ENCODE peak calls at places on chromosomes 1 and 21, in seven cellular contexts. One of them, this sample, is unnamed. For H3K27me3, the result is how much of the 10 kb centered on the place peaks cover.

GRCh38 chr1:44947774-44948311 is 38.6 kb downstream of the EIF2B3 start:
- DNase-seq in SK-N-SH: no peak
- DNase-seq in esophagus muscularis mucosa: no peak
- DNase-seq in prostate gland: no peak
- DNase-seq in suprapubic skin: no peak
- DNase-seq in H1: no peak
- DNase-seq in upper lobe of left lung: no peak
- DNase-seq in this sample: no peak

GRCh38 chr1:98391175-98391574 is 270.3 kb upstream of the SNX7 start:
- DNase-seq in SK-N-SH: no peak
- DNase-seq in esophagus muscularis mucosa: no peak
- DNase-seq in prostate gland: no peak
- DNase-seq in suprapubic skin: no peak
- DNase-seq in H1: no peak
- DNase-seq in upper lobe of left lung: no peak
- DNase-seq in this sample: no peak

GRCh38 chr1:43666608-43667007 is 16.7 kb downstream of the KDM4A start:
- DNase-seq in SK-N-SH: no peak
- DNase-seq in esophagus muscularis mucosa: no peak
- DNase-seq in prostate gland: peak
- DNase-seq in suprapubic skin: no peak
- DNase-seq in H1: no peak
- DNase-seq in upper lobe of left lung: no peak
- DNase-seq in this sample: no peak

GRCh38 chr1:214224605-214225354 is 56.2 kb upstream of the SMYD2 start:
- DNase-seq in SK-N-SH: no peak
- DNase-seq in esophagus muscularis mucosa: no peak
- DNase-seq in prostate gland: no peak
- DNase-seq in suprapubic skin: no peak
- DNase-seq in H1: peak
- DNase-seq in upper lobe of left lung: no peak
- DNase-seq in this sample: no peak

GRCh38 chr1:150365945-150366344 is 2.0 kb downstream of the RPRD2 start:
- DNase-seq in SK-N-SH: peak
- DNase-seq in esophagus muscularis mucosa: no peak
- DNase-seq in prostate gland: no peak
- DNase-seq in suprapubic skin: no peak
- DNase-seq in H1: no peak
- DNase-seq in upper lobe of left lung: no peak
- DNase-seq in this sample: no peak

GRCh38 chr21:26137379-26138060 is 33.0 kb downstream of the APP start:
- DNase-seq in SK-N-SH: no peak
- DNase-seq in esophagus muscularis mucosa: no peak
- DNase-seq in prostate gland: no peak
- DNase-seq in suprapubic skin: no peak
- DNase-seq in H1: no peak
- DNase-seq in upper lobe of left lung: no peak
- DNase-seq in this sample: no peak

GRCh38 chr1:152110860-152111514 is 4.3 kb downstream of the TCHH start:
- DNase-seq in SK-N-SH: no peak
- DNase-seq in esophagus muscularis mucosa: no peak
- DNase-seq in prostate gland: no peak
- DNase-seq in suprapubic skin: no peak
- DNase-seq in H1: no peak
- DNase-seq in upper lobe of left lung: peak
- DNase-seq in this sample: peak

GRCh38 chr1:180851995-180852887 is 60.5 kb upstream of the KIAA1614 start:
- DNase-seq in SK-N-SH: no peak
- DNase-seq in esophagus muscularis mucosa: no peak
- DNase-seq in prostate gland: no peak
- DNase-seq in suprapubic skin: no peak
- DNase-seq in H1: no peak
- DNase-seq in upper lobe of left lung: no peak
- DNase-seq in this sample: no peak

GRCh38 chr21:38380391-38381137 is 117.7 kb downstream of the ERG start:
- DNase-seq in SK-N-SH: peak
- DNase-seq in esophagus muscularis mucosa: no peak
- DNase-seq in prostate gland: no peak
- DNase-seq in suprapubic skin: no peak
- DNase-seq in H1: no peak
- DNase-seq in upper lobe of left lung: no peak
- DNase-seq in this sample: no peak

GRCh38 chr1:212237651-212238050 is 47.6 kb upstream of the PPP2R5A start:
- DNase-seq in SK-N-SH: no peak
- DNase-seq in esophagus muscularis mucosa: no peak
- DNase-seq in prostate gland: no peak
- DNase-seq in suprapubic skin: no peak
- DNase-seq in H1: no peak
- DNase-seq in upper lobe of left lung: no peak
- DNase-seq in this sample: no peak

GRCh38 chr1:21262282-21263051 is 27.8 kb downstream of the ECE1 start:
- DNase-seq in SK-N-SH: peak
- DNase-seq in esophagus muscularis mucosa: no peak
- DNase-seq in prostate gland: peak
- DNase-seq in suprapubic skin: peak
- DNase-seq in H1: no peak
- DNase-seq in upper lobe of left lung: no peak
- DNase-seq in this sample: no peak

GRCh38 chr1:212228076-212228475 is 57.1 kb upstream of the PPP2R5A start:
- DNase-seq in SK-N-SH: no peak
- DNase-seq in esophagus muscularis mucosa: no peak
- DNase-seq in prostate gland: no peak
- DNase-seq in suprapubic skin: no peak
- DNase-seq in H1: no peak
- DNase-seq in upper lobe of left lung: no peak
- DNase-seq in this sample: no peak

GRCh38 chr1:83060216-83060615 is 938.7 kb downstream of the TTLL7 start:
- DNase-seq in SK-N-SH: no peak
- DNase-seq in esophagus muscularis mucosa: no peak
- DNase-seq in prostate gland: no peak
- DNase-seq in suprapubic skin: no peak
- DNase-seq in H1: no peak
- DNase-seq in upper lobe of left lung: no peak
- DNase-seq in this sample: no peak

GRCh38 chr1:206634365-206635079 is 814 bp upstream of the DYRK3 start:
- DNase-seq in SK-N-SH: peak
- DNase-seq in esophagus muscularis mucosa: peak
- DNase-seq in prostate gland: peak
- DNase-seq in suprapubic skin: peak
- DNase-seq in H1: no peak
- DNase-seq in upper lobe of left lung: no peak
- DNase-seq in this sample: peak

GRCh38 chr1:230797376-230798186 is 50.4 kb downstream of the CAPN9 start:
- DNase-seq in SK-N-SH: peak
- DNase-seq in esophagus muscularis mucosa: peak
- DNase-seq in prostate gland: peak
- DNase-seq in suprapubic skin: peak
- DNase-seq in H1: no peak
- DNase-seq in upper lobe of left lung: peak
- DNase-seq in this sample: peak

GRCh38 chr1:230798187-230798484 is 50.9 kb downstream of the CAPN9 start:
- DNase-seq in SK-N-SH: no peak
- DNase-seq in esophagus muscularis mucosa: no peak
- DNase-seq in prostate gland: no peak
- DNase-seq in suprapubic skin: no peak
- DNase-seq in H1: no peak
- DNase-seq in upper lobe of left lung: no peak
- DNase-seq in this sample: no peak

GRCh38 chr1:230800891-230801290 is 53.7 kb downstream of the CAPN9 start:
- DNase-seq in SK-N-SH: no peak
- DNase-seq in esophagus muscularis mucosa: peak
- DNase-seq in prostate gland: no peak
- DNase-seq in suprapubic skin: no peak
- DNase-seq in H1: no peak
- DNase-seq in upper lobe of left lung: no peak
- DNase-seq in this sample: no peak

GRCh38 chr1:230796626-230797025 is 49.4 kb downstream of the CAPN9 start:
- DNase-seq in SK-N-SH: no peak
- DNase-seq in esophagus muscularis mucosa: peak
- DNase-seq in prostate gland: no peak
- DNase-seq in suprapubic skin: no peak
- DNase-seq in H1: no peak
- DNase-seq in upper lobe of left lung: no peak
- DNase-seq in this sample: no peak

GRCh38 chr1:230798491-230798890 is 51.3 kb downstream of the CAPN9 start:
- DNase-seq in SK-N-SH: no peak
- DNase-seq in esophagus muscularis mucosa: peak
- DNase-seq in prostate gland: no peak
- DNase-seq in suprapubic skin: no peak
- DNase-seq in H1: no peak
- DNase-seq in upper lobe of left lung: no peak
- DNase-seq in this sample: no peak
- TF ChIP-seq POLR2AphosphoS5 in SK-N-SH: no peak
- TF ChIP-seq POLR2AphosphoS5 in esophagus muscularis mucosa: no peak
- TF ChIP-seq POLR2AphosphoS5 in prostate gland: no peak
- TF ChIP-seq POLR2AphosphoS5 in suprapubic skin: no peak
- TF ChIP-seq POLR2AphosphoS5 in H1: no peak
- TF ChIP-seq POLR2AphosphoS5 in upper lobe of left lung: no peak
- TF ChIP-seq POLR2AphosphoS5 in this sample: no peak

DNA sequence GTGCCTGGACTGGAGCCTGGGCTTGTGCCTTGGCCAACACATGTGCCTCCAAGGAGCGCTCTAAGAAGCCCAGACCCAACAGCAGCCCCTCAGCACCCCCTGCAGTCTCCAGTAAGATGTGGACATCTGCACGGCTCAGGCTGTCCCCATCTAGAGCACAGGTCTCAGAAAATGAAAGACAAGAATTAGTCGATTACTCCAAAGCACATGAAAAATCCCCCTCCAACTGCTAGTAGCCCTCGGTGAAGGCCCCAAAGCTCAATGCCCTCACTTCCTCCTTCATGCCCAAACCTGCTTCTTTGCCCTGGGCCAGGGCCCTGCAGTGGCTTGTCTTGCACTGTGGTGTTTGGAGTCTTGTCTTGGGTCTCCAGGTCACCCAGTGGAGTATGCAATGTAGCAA is 21.9 kb upstream of the ERO1B start:
- DNase-seq in SK-N-SH: no peak
- DNase-seq in esophagus muscularis mucosa: no peak
- DNase-seq in prostate gland: no peak
- DNase-seq in suprapubic skin: no peak
- DNase-seq in H1: no peak
- DNase-seq in upper lobe of left lung: no peak
- DNase-seq in this sample: no peak
- TF ChIP-seq CTCF in SK-N-SH: no peak
- TF ChIP-seq CTCF in esophagus muscularis mucosa: no peak
- TF ChIP-seq CTCF in prostate gland: no peak
- TF ChIP-seq CTCF in suprapubic skin: no peak
- TF ChIP-seq CTCF in H1: peak
- TF ChIP-seq CTCF in upper lobe of left lung: no peak
- TF ChIP-seq CTCF in this sample: no peak

DNA sequence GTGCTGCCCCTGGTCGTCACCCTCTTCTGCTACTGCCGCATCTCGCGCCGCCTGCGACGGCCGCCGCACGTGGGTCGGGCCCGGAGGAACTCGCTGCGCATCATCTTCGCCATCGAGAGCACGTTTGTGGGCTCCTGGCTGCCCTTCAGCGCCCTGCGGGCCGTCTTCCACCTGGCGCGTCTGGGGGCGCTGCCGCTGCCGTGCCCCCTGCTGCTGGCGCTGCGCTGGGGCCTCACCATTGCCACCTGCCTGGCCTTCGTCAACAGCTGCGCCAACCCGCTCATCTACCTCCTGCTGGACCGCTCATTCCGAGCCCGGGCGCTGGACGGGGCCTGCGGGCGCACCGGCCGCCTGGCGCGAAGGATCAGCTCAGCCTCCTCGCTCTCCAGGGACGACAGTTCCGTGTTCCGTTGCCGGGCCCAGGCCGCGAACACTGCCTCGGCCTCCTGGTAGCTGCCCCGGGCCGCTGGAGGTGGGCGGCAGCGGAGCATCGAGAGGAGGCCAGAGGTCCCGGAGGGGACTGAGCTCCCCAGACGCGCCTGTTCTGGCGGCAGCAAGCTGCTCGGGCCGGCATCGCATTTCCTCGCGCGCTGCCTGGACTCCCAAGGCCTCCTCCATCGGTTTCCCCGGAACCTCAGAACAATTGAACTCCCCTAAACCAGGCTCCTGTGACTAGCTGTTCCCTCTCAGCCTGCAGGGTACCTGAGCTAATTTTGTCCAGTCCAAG is 1.1 kb downstream of the GPR25 start:
- DNase-seq in SK-N-SH: no peak
- DNase-seq in esophagus muscularis mucosa: peak
- DNase-seq in prostate gland: no peak
- DNase-seq in suprapubic skin: no peak
- DNase-seq in H1: no peak
- DNase-seq in upper lobe of left lung: peak
- DNase-seq in this sample: no peak
- H3K27me3 ChIP-seq in SK-N-SH: under half
- H3K27me3 ChIP-seq in esophagus muscularis mucosa: under half
- H3K27me3 ChIP-seq in prostate gland: under half
- H3K27me3 ChIP-seq in suprapubic skin: half or more
- H3K27me3 ChIP-seq in H1: under half
- H3K27me3 ChIP-seq in upper lobe of left lung: under half
- H3K27me3 ChIP-seq in this sample: under half

DNA sequence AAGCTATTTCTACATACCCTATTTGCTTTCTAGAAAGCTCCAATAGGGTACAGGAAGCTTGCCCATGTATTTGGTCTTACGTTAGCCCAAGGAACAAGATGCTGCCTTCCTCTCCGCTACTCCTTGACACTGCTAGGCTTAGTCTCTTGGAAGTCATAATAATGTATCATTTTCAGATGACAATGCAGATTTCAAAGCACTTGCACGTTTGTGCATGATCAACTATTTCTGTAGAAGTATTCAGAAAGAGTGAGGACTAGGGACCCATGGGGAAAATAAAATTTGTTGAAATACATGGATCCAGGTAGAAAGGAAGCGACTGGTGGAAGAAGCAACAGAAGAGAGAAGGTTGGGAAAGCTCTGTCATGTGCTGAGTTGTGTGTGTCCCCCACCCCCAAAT is 211.8 kb upstream of the C1orf105 start:
- DNase-seq in SK-N-SH: no peak
- DNase-seq in esophagus muscularis mucosa: no peak
- DNase-seq in prostate gland: no peak
- DNase-seq in suprapubic skin: no peak
- DNase-seq in H1: no peak
- DNase-seq in upper lobe of left lung: no peak
- DNase-seq in this sample: no peak
- TF ChIP-seq POLR2AphosphoS5 in SK-N-SH: no peak
- TF ChIP-seq POLR2AphosphoS5 in esophagus muscularis mucosa: no peak
- TF ChIP-seq POLR2AphosphoS5 in prostate gland: no peak
- TF ChIP-seq POLR2AphosphoS5 in suprapubic skin: no peak
- TF ChIP-seq POLR2AphosphoS5 in H1: no peak
- TF ChIP-seq POLR2AphosphoS5 in upper lobe of left lung: no peak
- TF ChIP-seq POLR2AphosphoS5 in this sample: no peak

GRCh38 chr1:50328552-50328951 is 94.7 kb downstream of the DMRTA2 start:
- DNase-seq in SK-N-SH: peak
- DNase-seq in esophagus muscularis mucosa: no peak
- DNase-seq in prostate gland: no peak
- DNase-seq in suprapubic skin: no peak
- DNase-seq in H1: no peak
- DNase-seq in upper lobe of left lung: no peak
- DNase-seq in this sample: no peak
- TF ChIP-seq CTCF in SK-N-SH: no peak
- TF ChIP-seq CTCF in esophagus muscularis mucosa: no peak
- TF ChIP-seq CTCF in prostate gland: no peak
- TF ChIP-seq CTCF in suprapubic skin: no peak
- TF ChIP-seq CTCF in H1: no peak
- TF ChIP-seq CTCF in upper lobe of left lung: no peak
- TF ChIP-seq CTCF in this sample: no peak